ENCODE peak calls at places on chromosomes 11 and 22, in eight cellular contexts. I is GM10248; Z is stimulated activated CD4-positive, alpha-beta T cell treated with anti-CD3 and anti-CD28 coated beads, Interleukin-2, amount 100 ng/mL, for 48 hours; Y is T-helper 2 cell; Q is NCI-H345; E is neural crest cell; S is foreskin melanocyte; H is upper lobe of right lung. P is an unnamed sample.

GRCh38 chr22:40345271-40345670 is 1.0 kb upstream of the ADSL start:
- DNase-seq in I (no peak), Z (no peak), Y (no peak), Q (no peak), E (no peak), S (no peak), H (no peak), P (peak)

GRCh38 chr11:75820636-75821035 is 5.6 kb downstream of the UVRAG start:
- DNase-seq in I (no peak), Z (no peak), Y (no peak), Q (no peak), E (no peak), S (no peak), H (no peak), P (no peak)

GRCh38 chr11:1234771-1235614 is 12.1 kb downstream of the MUC5B start:
- DNase-seq in I (no peak), Z (no peak), Y (no peak), Q (no peak), E (no peak), S (no peak), H (peak), P (no peak)

GRCh38 chr11:15770798-15771414 is 585.4 kb downstream of the SOX6 start:
- DNase-seq in I (peak), Z (peak), Y (no peak), Q (peak), E (peak), S (peak), H (peak), P (no peak)

GRCh38 chr22:22817468-22818201 is 70.0 kb upstream of the IGLL5 start:
- DNase-seq in I (no peak), Z (no peak), Y (no peak), Q (no peak), E (no peak), S (no peak), H (no peak), P (no peak)

GRCh38 chr11:13487661-13488030 is 8.2 kb downstream of the PTH start:
- DNase-seq in I (no peak), Z (no peak), Y (no peak), Q (no peak), E (no peak), S (no peak), H (no peak), P (no peak)

GRCh38 chr11:79439893-79440450 is 858 bp downstream of the TENM4 start:
- DNase-seq in I (peak), Z (no peak), Y (no peak), Q (peak), E (peak), S (no peak), H (peak), P (peak)

GRCh38 chr11:123438191-123438627 is 8.1 kb downstream of the GRAMD1B start:
- DNase-seq in I (no peak), Z (no peak), Y (no peak), Q (no peak), E (no peak), S (no peak), H (no peak), P (no peak)

GRCh38 chr22:21688341-21688705 is 22.5 kb downstream of the PPIL2 start:
- DNase-seq in I (no peak), Z (no peak), Y (no peak), Q (no peak), E (no peak), S (no peak), H (no peak), P (no peak)

GRCh38 chr11:47514825-47515647 is 37.9 kb downstream of the CELF1 start:
- DNase-seq in I (no peak), Z (peak), Y (peak), Q (no peak), E (no peak), S (peak), H (no peak), P (peak)

GRCh38 chr11:134742228-134742612 is 330.2 kb upstream of the B3GAT1 start:
- DNase-seq in I (no peak), Z (no peak), Y (no peak), Q (no peak), E (no peak), S (no peak), H (no peak), P (no peak)

GRCh38 chr22:31313366-31314147 is 21.3 kb upstream of the PIK3IP1 start:
- DNase-seq in I (peak), Z (peak), Y (peak), Q (peak), E (peak), S (peak), H (peak), P (no peak)

GRCh38 chr11:122745111-122745510 is 89.6 kb downstream of the UBASH3B start:
- DNase-seq in I (no peak), Z (no peak), Y (no peak), Q (no peak), E (no peak), S (no peak), H (no peak), P (no peak)

GRCh38 chr11:87300640-87301381 is 263.1 kb downstream of the TMEM135 start:
- DNase-seq in I (no peak), Z (no peak), Y (no peak), Q (no peak), E (no peak), S (no peak), H (no peak), P (no peak)

GRCh38 chr22:37187552-37187890 is 526 bp downstream of the C1QTNF6 start:
- DNase-seq in I (no peak), Z (no peak), Y (no peak), Q (no peak), E (no peak), S (peak), H (no peak), P (no peak)

GRCh38 chr11:107710301-107710700 is 1.6 kb downstream of the SLN start:
- DNase-seq in I (no peak), Z (no peak), Y (no peak), Q (no peak), E (no peak), S (no peak), H (no peak), P (no peak)

GRCh38 chr22:31079095-31079642 is 1.9 kb upstream of the SMTN start:
- DNase-seq in I (no peak), Z (no peak), Y (no peak), Q (peak), E (no peak), S (no peak), H (no peak), P (no peak)

GRCh38 chr11:64868904-64869570 is 9.4 kb downstream of the EHD1 start:
- DNase-seq in I (no peak), Z (no peak), Y (no peak), Q (no peak), E (no peak), S (no peak), H (no peak), P (peak)

GRCh38 chr11:12071574-12071973 is 38.8 kb upstream of the MICAL2 start:
- DNase-seq in I (no peak), Z (no peak), Y (no peak), Q (no peak), E (no peak), S (no peak), H (no peak), P (no peak)

GRCh38 chr11:105910095-105910715 is 111.8 kb downstream of the MSANTD4 start:
- DNase-seq in I (no peak), Z (no peak), Y (no peak), Q (no peak), E (no peak), S (no peak), H (no peak), P (no peak)

GRCh38 chr22:30864441-30865420 is 103.8 kb downstream of the MORC2 start:
- DNase-seq in I (no peak), Z (no peak), Y (no peak), Q (no peak), E (no peak), S (no peak), H (peak), P (no peak)

GRCh38 chr11:131483877-131484276 is 113.5 kb downstream of the NTM start:
- DNase-seq in I (no peak), Z (no peak), Y (no peak), Q (no peak), E (no peak), S (no peak), H (no peak), P (no peak)